ENCODE peak calls at places on chromosomes 3 and 15, in seven cellular contexts. One of them, this sample, is unnamed.

GRCh38 chr15:78216276-78217229 is 17.8 kb downstream of the ACSBG1 start:
- DNase-seq in heart left ventricle: peak; percentile 92
- DNase-seq in Peyer's patch: peak; percentile 93
- DNase-seq in left lung: peak; percentile 79
- DNase-seq in heart right ventricle: peak; percentile 87
- DNase-seq in upper lobe of left lung: no peak
- DNase-seq in IMR-90: no peak
- DNase-seq in this sample: peak; percentile 90

GRCh38 chr3:107913671-107914070 is 177.2 kb downstream of the CD47 start:
- DNase-seq in heart left ventricle: no peak
- DNase-seq in Peyer's patch: no peak
- DNase-seq in left lung: no peak
- DNase-seq in heart right ventricle: no peak
- DNase-seq in upper lobe of left lung: no peak
- DNase-seq in IMR-90: peak; percentile 42
- DNase-seq in this sample: no peak

GRCh38 chr3:45154641-45155147 is 8.5 kb upstream of the CDCP1 start:
- DNase-seq in heart left ventricle: no peak
- DNase-seq in Peyer's patch: no peak
- DNase-seq in left lung: no peak
- DNase-seq in heart right ventricle: no peak
- DNase-seq in upper lobe of left lung: no peak
- DNase-seq in IMR-90: peak; percentile 69
- DNase-seq in this sample: no peak

GRCh38 chr3:71005797-71006321 is 577.7 kb downstream of the FOXP1 start:
- DNase-seq in heart left ventricle: no peak
- DNase-seq in Peyer's patch: no peak
- DNase-seq in left lung: no peak
- DNase-seq in heart right ventricle: no peak
- DNase-seq in upper lobe of left lung: no peak
- DNase-seq in IMR-90: no peak
- DNase-seq in this sample: no peak

GRCh38 chr3:129116482-129116946 is 5.1 kb downstream of the RAB43 start:
- DNase-seq in heart left ventricle: no peak
- DNase-seq in Peyer's patch: no peak
- DNase-seq in left lung: no peak
- DNase-seq in heart right ventricle: no peak
- DNase-seq in upper lobe of left lung: no peak
- DNase-seq in IMR-90: no peak
- DNase-seq in this sample: no peak

GRCh38 chr3:138842483-138843188 is 7.9 kb upstream of the PIK3CB start:
- DNase-seq in heart left ventricle: no peak
- DNase-seq in Peyer's patch: no peak
- DNase-seq in left lung: no peak
- DNase-seq in heart right ventricle: no peak
- DNase-seq in upper lobe of left lung: no peak
- DNase-seq in IMR-90: no peak
- DNase-seq in this sample: no peak

GRCh38 chr3:105177558-105177957 is 189.2 kb upstream of the ALCAM start:
- DNase-seq in heart left ventricle: no peak
- DNase-seq in Peyer's patch: no peak
- DNase-seq in left lung: no peak
- DNase-seq in heart right ventricle: no peak
- DNase-seq in upper lobe of left lung: no peak
- DNase-seq in IMR-90: peak; percentile 54
- DNase-seq in this sample: no peak

GRCh38 chr3:72595376-72595775 is 252.9 kb downstream of the SHQ1 start:
- DNase-seq in heart left ventricle: no peak
- DNase-seq in Peyer's patch: no peak
- DNase-seq in left lung: no peak
- DNase-seq in heart right ventricle: no peak
- DNase-seq in upper lobe of left lung: no peak
- DNase-seq in IMR-90: no peak
- DNase-seq in this sample: no peak

GRCh38 chr3:175457301-175457700 is 598.2 kb downstream of the NAALADL2 start:
- DNase-seq in heart left ventricle: no peak
- DNase-seq in Peyer's patch: no peak
- DNase-seq in left lung: no peak
- DNase-seq in heart right ventricle: no peak
- DNase-seq in upper lobe of left lung: no peak
- DNase-seq in IMR-90: no peak
- DNase-seq in this sample: no peak
- H3K4me1 ChIP-seq in heart left ventricle: no peaks in the 10 kb centered on the region
- H3K4me1 ChIP-seq in Peyer's patch: no peaks in the 10 kb centered on the region
- H3K4me1 ChIP-seq in left lung: no peaks in the 10 kb centered on the region
- H3K4me1 ChIP-seq in heart right ventricle: no peaks in the 10 kb centered on the region
- H3K4me1 ChIP-seq in upper lobe of left lung: no peaks in the 10 kb centered on the region
- H3K4me1 ChIP-seq in IMR-90: no peaks in the 10 kb centered on the region
- H3K4me1 ChIP-seq in this sample: no peaks in the 10 kb centered on the region

GRCh38 chr15:83319771-83320170 is 35.3 kb upstream of the BNC1 start:
- DNase-seq in heart left ventricle: no peak
- DNase-seq in Peyer's patch: no peak
- DNase-seq in left lung: no peak
- DNase-seq in heart right ventricle: no peak
- DNase-seq in upper lobe of left lung: no peak
- DNase-seq in IMR-90: no peak
- DNase-seq in this sample: no peak

GRCh38 chr15:83318861-83319415 is 34.5 kb upstream of the BNC1 start:
- DNase-seq in heart left ventricle: no peak
- DNase-seq in Peyer's patch: no peak
- DNase-seq in left lung: no peak
- DNase-seq in heart right ventricle: no peak
- DNase-seq in upper lobe of left lung: no peak
- DNase-seq in IMR-90: no peak
- DNase-seq in this sample: no peak

GRCh38 chr15:83322061-83322460 is 37.6 kb upstream of the BNC1 start:
- DNase-seq in heart left ventricle: no peak
- DNase-seq in Peyer's patch: no peak
- DNase-seq in left lung: no peak
- DNase-seq in heart right ventricle: no peak
- DNase-seq in upper lobe of left lung: no peak
- DNase-seq in IMR-90: peak; percentile 15
- DNase-seq in this sample: no peak

GRCh38 chr15:83320404-83320803 is 35.9 kb upstream of the BNC1 start:
- DNase-seq in heart left ventricle: no peak
- DNase-seq in Peyer's patch: no peak
- DNase-seq in left lung: no peak
- DNase-seq in heart right ventricle: no peak
- DNase-seq in upper lobe of left lung: no peak
- DNase-seq in IMR-90: peak; percentile 55
- DNase-seq in this sample: no peak

GRCh38 chr15:83320831-83321230 is 36.4 kb upstream of the BNC1 start:
- DNase-seq in heart left ventricle: no peak
- DNase-seq in Peyer's patch: no peak
- DNase-seq in left lung: no peak
- DNase-seq in heart right ventricle: no peak
- DNase-seq in upper lobe of left lung: no peak
- DNase-seq in IMR-90: no peak
- DNase-seq in this sample: no peak
- H3K27ac ChIP-seq in heart left ventricle: no peak overlapping the region
- H3K27ac ChIP-seq in Peyer's patch: no peak overlapping the region
- H3K27ac ChIP-seq in left lung: no peak overlapping the region
- H3K27ac ChIP-seq in heart right ventricle: no peak overlapping the region
- H3K27ac ChIP-seq in upper lobe of left lung: no peak overlapping the region
- H3K27ac ChIP-seq in IMR-90: no peak overlapping the region
- H3K27ac ChIP-seq in this sample: no peak overlapping the region

DNA sequence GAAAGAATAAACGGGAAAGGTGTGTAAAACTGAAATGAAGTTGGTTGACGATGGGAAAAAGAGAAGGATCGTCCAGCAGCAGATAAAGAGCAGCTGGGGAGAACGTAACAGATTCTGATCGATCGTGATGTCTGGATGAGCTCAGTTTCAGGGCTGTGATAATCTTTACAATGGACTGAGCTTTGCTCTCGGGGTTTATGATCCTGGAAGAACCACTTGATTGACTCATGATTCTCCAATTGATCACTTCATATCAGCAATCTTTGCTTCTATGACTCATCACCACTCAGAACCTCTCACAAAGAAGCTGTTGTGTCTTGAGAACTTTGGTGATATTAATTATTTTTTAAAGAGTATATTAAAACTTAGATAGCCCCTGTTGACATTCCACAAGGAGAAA is 690.7 kb downstream of the TUSC7 start:
- DNase-seq in heart left ventricle: no peak
- DNase-seq in Peyer's patch: peak; percentile 45
- DNase-seq in left lung: no peak
- DNase-seq in heart right ventricle: no peak
- DNase-seq in upper lobe of left lung: no peak
- DNase-seq in IMR-90: no peak
- DNase-seq in this sample: no peak
- H3K27me3 ChIP-seq in heart left ventricle: no peaks in the 10 kb centered on the region
- H3K27me3 ChIP-seq in Peyer's patch: no peaks in the 10 kb centered on the region
- H3K27me3 ChIP-seq in left lung: no peaks in the 10 kb centered on the region
- H3K27me3 ChIP-seq in heart right ventricle: no peaks in the 10 kb centered on the region
- H3K27me3 ChIP-seq in upper lobe of left lung: no peaks in the 10 kb centered on the region
- H3K27me3 ChIP-seq in IMR-90: no peaks in the 10 kb centered on the region
- H3K27me3 ChIP-seq in this sample: no peaks in the 10 kb centered on the region

DNA sequence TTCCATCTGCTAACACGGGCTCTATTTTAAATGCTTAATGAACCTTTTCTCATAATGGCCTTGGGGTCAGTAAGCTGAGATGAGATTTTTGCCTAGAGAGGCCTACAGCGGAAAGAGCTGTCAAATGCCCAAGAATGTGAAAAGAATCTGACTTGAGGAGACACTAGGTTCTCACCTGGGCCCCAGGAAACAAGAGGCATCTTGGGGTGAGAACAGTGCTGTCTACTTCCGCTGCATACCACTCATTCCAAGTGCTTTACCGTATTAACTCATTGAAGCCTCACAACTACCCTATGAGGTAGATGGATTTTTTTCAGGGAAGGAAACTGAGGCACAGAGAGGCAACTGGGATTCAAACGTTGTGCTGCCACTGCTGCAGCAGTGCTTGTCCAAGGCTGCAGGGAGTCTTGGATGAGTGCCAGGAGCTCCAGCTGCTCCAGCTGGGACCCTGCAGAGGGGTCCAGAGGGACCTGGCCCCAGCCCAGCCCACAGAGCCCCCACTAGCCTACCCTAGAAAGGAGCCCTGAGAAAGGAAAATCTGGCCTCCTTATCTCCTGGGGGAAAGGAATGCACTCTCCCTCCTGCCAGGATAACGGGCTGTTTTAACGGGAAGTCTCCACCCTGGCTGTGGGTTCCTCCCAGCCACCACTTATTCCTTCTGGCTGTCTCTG is 68.4 kb downstream of the SLC12A8 start:
- DNase-seq in heart left ventricle: peak; percentile 62
- DNase-seq in Peyer's patch: no peak
- DNase-seq in left lung: no peak
- DNase-seq in heart right ventricle: no peak
- DNase-seq in upper lobe of left lung: no peak
- DNase-seq in IMR-90: no peak
- DNase-seq in this sample: no peak
- H3K4me1 ChIP-seq in heart left ventricle: peaks cover 83% of the 10 kb centered on the region
- H3K4me1 ChIP-seq in Peyer's patch: peaks cover 6% of the 10 kb centered on the region
- H3K4me1 ChIP-seq in left lung: peaks cover 87% of the 10 kb centered on the region
- H3K4me1 ChIP-seq in heart right ventricle: peaks cover 90% of the 10 kb centered on the region
- H3K4me1 ChIP-seq in upper lobe of left lung: peaks cover 61% of the 10 kb centered on the region
- H3K4me1 ChIP-seq in IMR-90: peaks cover 28% of the 10 kb centered on the region
- H3K4me1 ChIP-seq in this sample: peaks cover 35% of the 10 kb centered on the region

GRCh38 chr15:68113273-68113672 is 59.2 kb downstream of the PIAS1 start:
- DNase-seq in heart left ventricle: no peak
- DNase-seq in Peyer's patch: no peak
- DNase-seq in left lung: no peak
- DNase-seq in heart right ventricle: no peak
- DNase-seq in upper lobe of left lung: no peak
- DNase-seq in IMR-90: peak; percentile 34
- DNase-seq in this sample: no peak

GRCh38 chr15:68114356-68114755 is 60.2 kb downstream of the PIAS1 start:
- DNase-seq in heart left ventricle: no peak
- DNase-seq in Peyer's patch: no peak
- DNase-seq in left lung: no peak
- DNase-seq in heart right ventricle: no peak
- DNase-seq in upper lobe of left lung: no peak
- DNase-seq in IMR-90: peak; percentile 54
- DNase-seq in this sample: no peak

GRCh38 chr15:68114840-68115239 is 60.7 kb downstream of the PIAS1 start:
- DNase-seq in heart left ventricle: no peak
- DNase-seq in Peyer's patch: no peak
- DNase-seq in left lung: no peak
- DNase-seq in heart right ventricle: no peak
- DNase-seq in upper lobe of left lung: no peak
- DNase-seq in IMR-90: no peak
- DNase-seq in this sample: no peak

GRCh38 chr15:68112711-68113110 is 58.6 kb downstream of the PIAS1 start:
- DNase-seq in heart left ventricle: no peak
- DNase-seq in Peyer's patch: no peak
- DNase-seq in left lung: no peak
- DNase-seq in heart right ventricle: no peak
- DNase-seq in upper lobe of left lung: no peak
- DNase-seq in IMR-90: peak; percentile 50
- DNase-seq in this sample: no peak

DNA sequence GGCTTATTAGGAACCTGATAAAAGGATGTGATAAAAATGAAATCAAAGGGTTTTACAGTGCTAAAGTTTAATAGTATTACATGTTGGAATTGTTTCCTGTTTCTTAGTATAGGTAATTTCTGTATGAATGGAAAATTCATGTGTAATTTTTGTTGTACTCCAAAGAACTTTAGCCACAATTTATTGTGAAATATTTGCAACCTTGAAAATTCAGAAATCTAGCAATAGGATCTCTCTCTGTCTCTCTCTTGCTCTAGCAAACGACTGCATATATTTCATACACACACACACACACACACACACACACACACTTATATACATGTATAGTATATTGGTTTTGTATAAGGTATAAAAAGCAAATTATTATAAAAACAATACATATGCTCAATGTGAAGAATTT is 59.6 kb downstream of the PIAS1 start:
- DNase-seq in heart left ventricle: no peak
- DNase-seq in Peyer's patch: no peak
- DNase-seq in left lung: no peak
- DNase-seq in heart right ventricle: no peak
- DNase-seq in upper lobe of left lung: no peak
- DNase-seq in IMR-90: no peak
- DNase-seq in this sample: no peak
- H3K27ac ChIP-seq in heart left ventricle: peak overlapping the region; percentile 32
- H3K27ac ChIP-seq in Peyer's patch: no peak overlapping the region
- H3K27ac ChIP-seq in left lung: peak overlapping the region; percentile 70
- H3K27ac ChIP-seq in heart right ventricle: peak overlapping the region; percentile 42
- H3K27ac ChIP-seq in upper lobe of left lung: no peak overlapping the region
- H3K27ac ChIP-seq in IMR-90: no peak overlapping the region
- H3K27ac ChIP-seq in this sample: peak overlapping the region; percentile 51

DNA sequence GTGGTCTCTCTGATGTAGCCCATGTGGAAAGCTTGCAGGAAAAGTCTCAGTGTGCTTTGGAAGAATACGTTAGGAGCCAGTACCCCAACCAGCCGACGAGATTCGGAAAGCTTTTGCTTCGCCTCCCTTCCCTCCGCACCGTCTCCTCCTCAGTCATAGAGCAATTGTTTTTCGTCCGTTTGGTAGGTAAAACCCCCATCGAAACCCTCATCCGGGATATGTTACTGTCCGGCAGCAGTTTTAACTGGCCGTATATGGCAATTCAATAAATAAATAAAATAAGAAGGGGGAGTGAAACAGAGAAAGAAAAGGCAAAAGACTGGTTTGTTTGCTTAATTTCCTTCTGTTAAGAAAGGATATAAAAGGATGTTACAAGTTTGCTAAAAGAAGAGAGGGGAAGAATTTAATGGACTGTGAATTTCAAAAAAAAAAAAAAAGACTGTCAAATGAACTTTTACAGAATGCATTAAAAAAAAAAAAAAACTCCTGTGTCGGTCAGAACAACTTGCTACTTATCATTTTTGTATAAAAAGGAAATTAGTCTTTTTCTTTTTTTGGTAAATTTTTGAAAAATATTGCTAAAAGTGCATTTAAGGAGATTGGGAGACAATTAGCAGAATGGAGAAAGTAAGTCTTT is 7.0 kb downstream of the NR2F2 start:
- DNase-seq in heart left ventricle: no peak
- DNase-seq in Peyer's patch: no peak
- DNase-seq in left lung: no peak
- DNase-seq in heart right ventricle: no peak
- DNase-seq in upper lobe of left lung: no peak
- DNase-seq in IMR-90: no peak
- DNase-seq in this sample: no peak
- H3K27me3 ChIP-seq in heart left ventricle: peaks cover 3% of the 10 kb centered on the region
- H3K27me3 ChIP-seq in Peyer's patch: no peaks in the 10 kb centered on the region
- H3K27me3 ChIP-seq in left lung: peaks cover 98% of the 10 kb centered on the region
- H3K27me3 ChIP-seq in heart right ventricle: peaks cover 97% of the 10 kb centered on the region
- H3K27me3 ChIP-seq in upper lobe of left lung: no peaks in the 10 kb centered on the region
- H3K27me3 ChIP-seq in IMR-90: no peaks in the 10 kb centered on the region
- H3K27me3 ChIP-seq in this sample: no peaks in the 10 kb centered on the region